ENCODE peak calls at places on chromosome 18, in four cellular contexts. M, G, V and I are unnamed samples.

GRCh38 chr18:32879497-32879896 is 106.7 kb upstream of the KLHL14 start:
- DNase-seq in M (no peak), G (peak), V (no peak), I (no peak)

GRCh38 chr18:48139427-48140347 is 209.2 kb upstream of the SMAD2 start:
- DNase-seq in M (no peak), G (no peak), V (peak), I (no peak)

GRCh38 chr18:54532222-54532621 is 58.8 kb upstream of the DYNAP start:
- DNase-seq in M (no peak), G (no peak), V (no peak), I (no peak)

GRCh38 chr18:56333146-56333545 is 305.2 kb downstream of the TXNL1 start:
- DNase-seq in M (no peak), G (no peak), V (no peak), I (no peak)

GRCh38 chr18:26710460-26711096 is 154.9 kb downstream of the AQP4 start:
- DNase-seq in M (no peak), G (no peak), V (no peak), I (no peak)

GRCh38 chr18:65786400-65786948 is 35.7 kb downstream of the CDH7 start:
- DNase-seq in M (no peak), G (no peak), V (no peak), I (no peak)

GRCh38 chr18:8339958-8340357 is 269.3 kb upstream of the RAB12 start:
- DNase-seq in M (no peak), G (no peak), V (peak), I (no peak)

GRCh38 chr18:72197598-72197997 is 346.5 kb downstream of the CBLN2 start:
- DNase-seq in M (no peak), G (no peak), V (no peak), I (no peak)

GRCh38 chr18:47928466-47928865 is 2.0 kb downstream of the SMAD2 start:
- DNase-seq in M (no peak), G (peak), V (no peak), I (peak)

GRCh38 chr18:23105581-23106219 is 29.6 kb upstream of the CABLES1 start:
- DNase-seq in M (no peak), G (no peak), V (no peak), I (no peak)

GRCh38 chr18:79402977-79403722 is 7.4 kb downstream of the NFATC1 start:
- DNase-seq in M (peak), G (peak), V (peak), I (peak)

GRCh38 chr18:49944681-49945080 is 131.3 kb upstream of the ACAA2 start:
- DNase-seq in M (no peak), G (peak), V (no peak), I (peak)

GRCh38 chr18:44911773-44912172 is 231.1 kb downstream of the SETBP1 start:
- DNase-seq in M (no peak), G (no peak), V (no peak), I (no peak)

GRCh38 chr18:38933322-38933721 is 1367.7 kb upstream of the CELF4 start:
- DNase-seq in M (no peak), G (no peak), V (no peak), I (no peak)

GRCh38 chr18:12768622-12769021 is 65.8 kb downstream of the PSMG2 start:
- DNase-seq in M (no peak), G (peak), V (no peak), I (peak)

GRCh38 chr18:23453657-23454011 is 547 bp downstream of the RIOK3 start:
- DNase-seq in M (no peak), G (peak), V (no peak), I (peak)

GRCh38 chr18:68742206-68742605 is 27.3 kb upstream of the TMX3 start:
- DNase-seq in M (no peak), G (no peak), V (no peak), I (no peak)

GRCh38 chr18:58819051-58819450 is 45.6 kb upstream of the ZNF532 start:
- DNase-seq in M (no peak), G (no peak), V (no peak), I (no peak)

DNA sequence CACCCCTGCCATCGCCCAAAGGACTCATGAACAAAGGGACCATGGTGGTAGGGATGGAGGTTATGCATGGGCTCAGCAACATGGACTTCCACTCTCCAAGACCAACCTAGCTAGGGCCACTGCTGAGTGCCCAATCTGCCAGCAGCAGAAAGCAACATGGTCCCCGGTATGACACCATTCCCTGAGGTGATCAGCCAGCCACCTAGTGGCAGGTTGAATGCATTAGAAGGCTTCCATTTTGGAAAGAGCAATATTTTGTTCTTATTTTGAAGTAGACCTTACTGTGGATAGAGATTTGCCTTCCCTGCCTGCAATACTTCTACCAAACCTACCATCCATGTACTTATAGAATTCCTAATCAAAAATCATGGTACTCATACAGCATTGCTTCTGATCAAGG is 99.8 kb downstream of the METTL4 start:
- DNase-seq in M (no peak), G (no peak), V (no peak), I (no peak)
- TF ChIP-seq CTCF in M (no peak), G (no peak), V (no peak), I (no peak)

DNA sequence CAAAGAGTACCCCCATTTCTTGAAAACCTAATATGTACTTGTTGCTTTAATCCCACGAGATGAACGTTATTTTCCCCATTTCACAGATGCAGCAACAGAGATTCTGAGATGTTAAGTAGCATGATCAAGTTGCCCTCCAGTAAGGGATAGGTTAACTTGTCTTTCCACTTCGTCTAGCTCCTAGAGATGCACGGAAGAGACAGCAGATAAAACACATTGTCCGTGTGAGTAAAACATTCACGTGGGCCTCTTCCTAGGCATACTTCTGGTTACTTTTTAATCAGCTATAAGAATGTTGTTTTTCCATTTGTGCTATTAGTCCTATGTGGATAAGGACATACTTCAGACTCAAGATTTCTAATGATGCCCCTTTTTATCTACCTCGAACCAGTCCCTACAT is 1.2 kb upstream of the ARHGAP28 start:
- DNase-seq in M (no peak), G (no peak), V (no peak), I (no peak)
- H3K4me3 ChIP-seq in M (no peak), G (no peak), V (no peak), I (no peak)

GRCh38 chr18:24470022-24470618 is 9.7 kb downstream of the HRH4 start:
- DNase-seq in M (no peak), G (no peak), V (no peak), I (no peak)
- TF ChIP-seq CTCF in M (no peak), G (no peak), V (no peak), I (no peak)

GRCh38 chr18:7116832-7117389 is 686 bp downstream of the LAMA1 start:
- DNase-seq in M (no peak), G (no peak), V (no peak), I (no peak)
- H3K4me3 ChIP-seq in M (peak), G (peak), V (peak), I (peak)

DNA sequence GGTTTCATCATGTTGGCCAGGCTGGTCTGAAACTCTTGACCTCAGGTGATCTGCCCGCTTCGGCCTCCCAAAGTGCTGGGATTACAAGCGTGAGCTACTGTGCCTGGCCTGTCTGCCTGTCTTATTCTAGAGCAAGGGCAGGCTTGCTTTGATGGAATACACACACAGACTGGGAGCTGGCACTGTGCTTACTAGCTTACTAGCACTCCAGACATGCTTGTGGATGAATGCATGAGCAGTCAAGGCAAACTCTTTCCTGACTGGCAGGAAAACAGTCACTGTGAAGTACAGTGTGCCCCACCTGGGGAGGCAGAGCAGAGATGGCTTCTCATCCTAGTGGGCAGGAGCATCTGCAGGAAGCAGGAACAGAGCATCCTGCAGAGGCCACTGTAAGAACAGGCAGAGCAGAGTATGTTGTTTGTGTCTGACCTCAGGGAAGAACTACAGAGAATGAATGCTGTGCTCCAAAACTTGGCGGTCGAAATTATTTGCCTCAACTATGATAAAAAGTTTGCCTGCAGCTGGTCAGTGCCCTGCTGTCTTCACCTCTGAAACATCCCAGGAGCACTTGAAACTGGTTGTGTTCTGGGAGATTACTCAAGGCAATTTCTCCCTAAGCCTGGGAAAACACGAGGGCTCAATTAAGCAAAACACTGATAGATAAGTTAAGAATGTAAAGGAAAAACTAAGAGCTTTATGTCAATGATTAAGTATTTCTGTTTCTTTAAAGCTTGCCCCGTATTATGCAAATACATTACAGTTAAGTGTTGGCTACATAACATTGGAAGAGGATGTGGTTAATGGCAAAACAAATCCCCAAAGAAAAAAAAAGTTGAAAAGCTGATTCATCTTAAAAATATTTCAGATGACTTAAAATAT is 102.4 kb downstream of the VAPA start:
- DNase-seq in M (peak), G (peak), V (no peak), I (peak)
- TF ChIP-seq CTCF in M (peak), G (peak), V (no peak), I (peak)

GRCh38 chr18:2570772-2571199 is 519 bp downstream of the METTL4 start:
- DNase-seq in M (peak), G (peak), V (peak), I (peak)

GRCh38 chr18:2572144-2572682 is 856 bp downstream of the NDC80 start:
- DNase-seq in M (no peak), G (no peak), V (no peak), I (no peak)

GRCh38 chr18:2571200-2572143 is at the start of the genes METTL4 and NDC80:
- DNase-seq in M (peak), G (peak), V (peak), I (peak)

GRCh38 chr18:2572892-2573291 is 1.5 kb downstream of the NDC80 start:
- DNase-seq in M (no peak), G (no peak), V (no peak), I (peak)

DNA sequence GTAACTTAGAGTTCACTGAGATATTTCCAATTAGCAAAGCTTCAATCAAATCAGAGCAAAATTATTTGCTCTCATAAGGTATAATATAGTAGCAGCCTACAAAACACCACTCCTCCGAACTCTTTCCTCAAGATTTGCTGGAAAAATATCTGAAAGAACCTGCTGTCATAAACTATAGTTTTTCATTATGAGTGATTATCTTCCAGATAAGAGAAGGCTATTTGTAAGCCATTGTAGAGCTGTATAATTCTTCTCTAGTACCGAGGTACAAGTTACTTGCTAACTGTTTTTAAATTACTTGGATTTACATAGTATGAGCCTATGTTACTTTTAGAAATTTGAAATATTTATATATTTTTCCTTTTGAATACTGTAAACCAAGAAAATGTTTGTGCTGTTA is 2.1 kb downstream of the NDC80 start:
- DNase-seq in M (no peak), G (no peak), V (no peak), I (no peak)
- H3K4me3 ChIP-seq in M (no peak), G (peak), V (no peak), I (peak)

GRCh38 chr18:9925795-9926194 is 12.0 kb downstream of the VAPA start:
- DNase-seq in M (no peak), G (no peak), V (no peak), I (no peak)

GRCh38 chr18:9928646-9929259 is 14.9 kb downstream of the VAPA start:
- DNase-seq in M (no peak), G (no peak), V (no peak), I (no peak)

GRCh38 chr18:9926977-9927376 is 13.2 kb downstream of the VAPA start:
- DNase-seq in M (no peak), G (no peak), V (no peak), I (no peak)

GRCh38 chr18:9926223-9926894 is 12.5 kb downstream of the VAPA start:
- DNase-seq in M (no peak), G (no peak), V (no peak), I (no peak)

GRCh38 chr18:9927392-9928063 is 13.7 kb downstream of the VAPA start:
- DNase-seq in M (no peak), G (no peak), V (no peak), I (no peak)
- TF ChIP-seq CTCF in M (no peak), G (no peak), V (no peak), I (no peak)

GRCh38 chr18:62878305-62878704 is 163.0 kb downstream of the PHLPP1 start:
- DNase-seq in M (no peak), G (peak), V (no peak), I (no peak)
- H3K4me3 ChIP-seq in M (no peak), G (no peak), V (no peak), I (no peak)